ENCODE peak calls at places on chromosomes 13 and 19, in ten cellular contexts. B is AG10803, R is cardiac fibroblast, Z is lower lobe of right lung, J is right atrium auricular region, Y is cardiac muscle cell, X is left ventricle myocardium inferior, T is lung, A is BJ, Q is heart left ventricle. F is an unnamed sample.

GRCh38 chr19:45558399-45558878 is 26.2 kb downstream of the OPA3 start:
- DNase-seq in B (no peak), R (peak), Z (peak), J (no peak), Y (peak), X (no peak), T (peak), A (no peak), Q (no peak), F (no peak)

GRCh38 chr19:12721656-12722565 is 1.8 kb downstream of the TNPO2 start:
- DNase-seq in B (peak), R (peak), Z (peak), J (no peak), Y (peak), X (peak), T (peak), A (no peak), Q (peak), F (no peak)

GRCh38 chr19:49327878-49328544 is 3.0 kb upstream of the SLC6A16 start:
- DNase-seq in B (peak), R (peak), Z (no peak), J (no peak), Y (peak), X (no peak), T (no peak), A (no peak), Q (no peak), F (no peak)

GRCh38 chr19:15195381-15195964 is 5.3 kb downstream of the NOTCH3 start:
- DNase-seq in B (peak), R (peak), Z (peak), J (no peak), Y (peak), X (peak), T (peak), A (peak), Q (peak), F (peak)

GRCh38 chr19:11418166-11418517 is 972 bp downstream of the RGL3 start:
- DNase-seq in B (no peak), R (no peak), Z (no peak), J (no peak), Y (no peak), X (no peak), T (no peak), A (no peak), Q (no peak), F (no peak)

GRCh38 chr13:29883941-29884518 is 33.6 kb upstream of the UBL3 start:
- DNase-seq in B (peak), R (peak), Z (no peak), J (no peak), Y (peak), X (no peak), T (no peak), A (no peak), Q (no peak), F (no peak)

GRCh38 chr19:4575978-4576933 is 16.8 kb upstream of the SEMA6B start:
- DNase-seq in B (peak), R (peak), Z (no peak), J (no peak), Y (peak), X (peak), T (peak), A (no peak), Q (peak), F (no peak)

GRCh38 chr19:28358604-28359003 is 854.3 kb downstream of the UQCRFS1 start:
- DNase-seq in B (no peak), R (no peak), Z (no peak), J (no peak), Y (peak), X (no peak), T (no peak), A (no peak), Q (no peak), F (no peak)

DNA sequence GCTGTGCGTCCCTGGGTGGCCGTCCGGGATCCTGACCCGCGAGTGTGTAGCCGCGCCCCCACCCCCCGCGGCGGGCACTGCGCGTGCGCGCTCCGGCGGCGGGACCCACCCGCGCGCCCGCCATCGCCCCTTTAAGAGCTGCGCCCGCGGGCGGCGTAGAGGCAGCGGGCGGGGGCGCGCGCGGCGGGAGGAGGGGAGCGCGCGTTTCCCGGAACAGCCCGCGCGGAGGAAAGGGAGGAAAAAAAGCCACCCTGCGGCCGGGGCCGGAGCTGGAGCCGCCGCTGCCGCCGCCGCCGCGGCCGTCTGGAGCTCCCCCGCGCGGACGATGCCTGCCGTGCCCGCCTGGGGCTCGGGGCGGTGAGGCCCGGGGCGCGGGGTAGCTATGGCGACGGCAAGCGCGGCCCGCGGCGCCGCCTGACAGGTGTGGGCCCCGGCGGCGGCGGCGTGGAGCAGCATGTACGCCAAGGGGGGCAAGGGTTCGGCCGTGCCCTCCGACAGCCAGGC is at the start of gene SSBP4:
- DNase-seq in B (peak), R (peak), Z (peak), J (no peak), Y (peak), X (peak), T (no peak), A (no peak), Q (peak), F (no peak)
- TF ChIP-seq CTCF in B (no peak), R (no peak), Z (peak), J (peak), Y (no peak), X (peak), T (no peak), A (no peak), Q (peak), F (peak)

DNA sequence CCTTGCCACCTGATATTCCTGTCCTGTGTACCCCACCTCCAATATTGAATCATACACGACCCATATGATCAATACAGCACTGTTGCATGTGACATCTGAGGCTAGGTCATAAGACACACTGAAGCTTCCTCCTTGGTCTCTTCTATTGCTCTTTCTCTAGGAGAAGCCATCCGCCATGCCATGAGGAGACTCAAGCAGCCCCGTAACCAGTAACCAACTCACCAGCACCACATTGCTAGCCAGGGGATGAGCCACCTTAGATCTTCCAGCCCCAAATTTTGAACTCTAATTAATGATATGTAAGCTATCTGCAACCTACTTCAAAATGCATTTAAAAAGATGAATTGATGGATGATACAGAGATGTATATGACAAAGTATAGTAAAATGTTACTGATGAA is 28.6 kb downstream of the ZNF557 start:
- DNase-seq in B (no peak), R (no peak), Z (no peak), J (no peak), Y (no peak), X (no peak), T (no peak), A (no peak), Q (no peak), F (no peak)
- H3K4me3 ChIP-seq in B (peak), R (no peak), Z (peak), J (no peak), Y (peak), X (peak), T (no peak), A (peak), Q (peak), F (no peak)

DNA sequence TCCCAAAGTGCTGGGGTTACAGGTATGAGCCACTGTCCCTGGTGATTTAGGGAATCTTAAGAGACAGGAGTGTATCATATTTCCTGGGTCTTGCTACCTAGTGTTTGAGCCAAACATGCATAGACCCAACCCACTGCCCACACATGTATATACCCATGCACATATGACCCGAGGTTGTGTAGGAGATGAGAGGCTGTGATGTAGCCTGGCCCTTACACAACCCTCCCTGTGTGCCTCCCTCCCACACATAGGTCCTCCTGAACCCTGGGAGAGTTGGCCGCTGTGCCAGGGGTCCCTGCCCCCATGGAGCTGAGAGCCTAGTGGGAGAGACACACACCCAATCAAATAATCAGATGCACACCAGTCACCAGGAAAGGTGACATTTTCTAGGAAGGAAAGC is 365.9 kb downstream of the ZNF536 start:
- DNase-seq in B (no peak), R (no peak), Z (no peak), J (no peak), Y (no peak), X (no peak), T (no peak), A (no peak), Q (no peak), F (no peak)
- TF ChIP-seq CTCF in B (no peak), R (no peak), Z (no peak), J (no peak), Y (no peak), X (no peak), T (no peak), A (no peak), Q (no peak), F (no peak)

GRCh38 chr19:40570313-40571004 is 6.2 kb upstream of the SHKBP1 start:
- DNase-seq in B (peak), R (peak), Z (peak), J (peak), Y (peak), X (peak), T (peak), A (peak), Q (peak), F (peak)
- H3K4me3 ChIP-seq in B (peak), R (peak), Z (peak), J (peak), Y (peak), X (peak), T (no peak), A (peak), Q (peak), F (peak)

GRCh38 chr19:35151273-35152065 is 3.1 kb upstream of the FXYD5 start:
- DNase-seq in B (no peak), R (no peak), Z (no peak), J (no peak), Y (no peak), X (no peak), T (no peak), A (no peak), Q (no peak), F (no peak)

GRCh38 chr19:35154535-35155406 is at the start of gene FXYD5:
- DNase-seq in B (peak), R (peak), Z (peak), J (peak), Y (peak), X (peak), T (peak), A (no peak), Q (peak), F (peak)

GRCh38 chr19:35155441-35155840 is 906 bp downstream of the FXYD5 start:
- DNase-seq in B (no peak), R (no peak), Z (no peak), J (no peak), Y (no peak), X (no peak), T (no peak), A (no peak), Q (no peak), F (no peak)

GRCh38 chr19:35155981-35156672 is 1.6 kb downstream of the FXYD5 start:
- DNase-seq in B (no peak), R (no peak), Z (no peak), J (no peak), Y (no peak), X (no peak), T (no peak), A (no peak), Q (no peak), F (no peak)

DNA sequence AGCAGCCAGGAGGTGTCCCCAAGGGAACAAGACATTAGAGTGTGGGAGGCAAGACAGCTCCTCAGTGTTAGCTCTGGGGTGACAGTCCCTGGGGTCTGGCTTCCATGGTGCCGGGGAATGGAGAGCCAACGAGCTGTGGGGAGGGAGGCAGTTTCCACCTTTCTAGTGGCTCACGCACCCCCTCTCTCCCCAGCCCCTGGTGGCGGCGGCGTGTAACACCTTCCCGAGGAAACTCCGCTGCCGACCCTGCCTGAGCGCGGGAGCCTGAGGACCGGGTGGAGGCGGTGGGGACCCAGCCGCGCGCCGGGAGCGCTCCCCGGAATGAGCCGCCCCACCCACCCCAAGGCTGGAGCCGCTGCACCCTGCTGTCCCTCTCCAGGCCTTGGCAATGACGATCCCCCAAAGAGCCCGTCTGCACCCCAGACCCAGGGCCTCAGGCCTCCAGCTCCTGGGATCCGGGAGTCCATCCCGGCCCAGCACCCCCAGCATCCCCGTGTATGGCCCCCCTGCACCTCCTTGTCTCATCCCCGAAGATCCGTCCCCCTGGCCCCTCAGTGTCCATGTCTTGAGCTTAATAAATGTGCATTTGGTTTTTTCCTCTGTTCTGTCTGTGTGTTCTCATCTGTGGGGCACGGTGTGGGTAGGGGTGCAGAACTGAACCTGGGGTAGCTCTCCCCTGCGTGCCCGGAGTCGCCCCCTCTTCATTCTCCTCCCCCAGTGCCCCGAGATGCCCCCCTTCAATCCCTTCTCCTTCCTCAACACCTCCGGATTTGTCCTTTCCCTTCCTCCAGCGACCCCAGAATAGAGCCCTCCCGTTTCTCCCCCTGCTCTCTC is 617 bp upstream of the FXYD5 start:
- DNase-seq in B (peak), R (peak), Z (peak), J (no peak), Y (peak), X (no peak), T (no peak), A (no peak), Q (peak), F (no peak)
- TF ChIP-seq CTCF in B (peak), R (peak), Z (peak), J (peak), Y (peak), X (peak), T (no peak), A (peak), Q (peak), F (peak)